ENCODE peak calls at places on chromosome 9, in ten cellular contexts. C is iPS-NIHi11; L is NCI-H1417; E is naive thymus-derived CD8-positive, alpha-beta T cell; F is GM23338; M is NCI-H1694 treated with DMSO at 0.1 percent for 48 hours; U is stimulated activated CD4-positive, alpha-beta T cell treated with anti-CD3 and anti-CD28 coated beads, Interleukin-4, amount 100 ng/mL, for 4 hours; D is T-cell; I is fibroblast of villous mesenchyme; Y is SJSA1. O is an unnamed sample.

GRCh38 chr9:6845881-6846280 is 88.1 kb downstream of the KDM4C start:
- DNase-seq in M (no peak), E (no peak), U (no peak), D (no peak), Y (no peak), L (no peak), C (peak; percentile 69), I (peak; percentile 23), F (peak; percentile 85), O (no peak)

GRCh38 chr9:91710148-91710547 is 239.9 kb downstream of the ROR2 start:
- DNase-seq in D (no peak), L (no peak), M (no peak), Y (no peak), C (no peak), E (no peak), F (no peak), U (no peak), I (no peak), O (no peak)

GRCh38 chr9:36486933-36487481 is 85.7 kb upstream of the MELK start:
- DNase-seq in I (no peak), E (peak; percentile 29), L (no peak), M (no peak), D (peak; percentile 22), Y (peak; percentile 36), C (peak; percentile 47), F (peak; percentile 60), U (peak; percentile 35), O (no peak)

GRCh38 chr9:100561256-100561655 is 16.6 kb upstream of the CAVIN4 start:
- DNase-seq in E (no peak), F (no peak), U (no peak), Y (no peak), L (no peak), D (no peak), M (no peak), C (no peak), I (no peak), O (no peak)

GRCh38 chr9:86768709-86769108 is 178.6 kb downstream of the GAS1 start:
- DNase-seq in Y (no peak), F (no peak), I (no peak), D (no peak), L (no peak), U (no peak), M (no peak), E (no peak), C (no peak), O (no peak)

GRCh38 chr9:18457498-18457897 is 16.5 kb upstream of the ADAMTSL1 start:
- DNase-seq in I (no peak), C (no peak), M (no peak), E (no peak), F (no peak), L (no peak), Y (no peak), U (no peak), D (no peak), O (no peak)

GRCh38 chr9:91075279-91075678 is 273.7 kb downstream of the SYK start:
- DNase-seq in L (no peak), I (no peak), C (no peak), Y (no peak), E (no peak), U (no peak), F (no peak), D (no peak), M (no peak), O (no peak)

GRCh38 chr9:125521462-125522327 is 185.3 kb downstream of the MAPKAP1 start:
- DNase-seq in E (peak; percentile 1), F (no peak), Y (peak; percentile 68), U (peak; percentile 17), D (no peak), C (no peak), L (no peak), I (peak; percentile 87), M (no peak), O (no peak)

GRCh38 chr9:136363606-136364368 is at the start of gene DNLZ:
- DNase-seq in E (peak; percentile 86), F (peak; percentile 89), U (peak; percentile 79), I (peak; percentile 84), C (peak; percentile 99), M (peak; percentile 38), L (peak; percentile 81), Y (peak; percentile 78), D (peak; percentile 67), O (peak; percentile 71)

GRCh38 chr9:114156658-114157421 is 1.5 kb downstream of the COL27A1 start:
- DNase-seq in E (no peak), M (no peak), D (no peak), Y (peak; percentile 65), I (peak; percentile 88), F (peak; percentile 63), L (no peak), U (peak; percentile 50), C (peak; percentile 46), O (no peak)

GRCh38 chr9:137434498-137435380 is 6.4 kb downstream of the ENTPD8 start:
- DNase-seq in M (no peak), U (no peak), F (no peak), L (no peak), I (no peak), E (no peak), C (peak; percentile 6), D (no peak), Y (no peak), O (no peak)

GRCh38 chr9:133474215-133474614 is 4.7 kb downstream of the SLC2A6 start:
- DNase-seq in I (no peak), M (no peak), E (no peak), U (no peak), D (no peak), L (no peak), C (no peak), Y (no peak), F (no peak), O (no peak)

GRCh38 chr9:84296146-84296843 is 44.3 kb downstream of the SLC28A3 start:
- DNase-seq in U (peak; percentile 42), I (peak; percentile 50), C (no peak), D (peak; percentile 4), F (no peak), E (peak; percentile 27), M (no peak), Y (peak; percentile 46), L (no peak), O (no peak)

GRCh38 chr9:686381-686813 is 155.1 kb upstream of the DMRT1 start:
- DNase-seq in F (no peak), U (no peak), L (no peak), I (no peak), D (no peak), Y (no peak), M (no peak), E (no peak), C (no peak), O (no peak)

GRCh38 chr9:92668746-92669526 is 995 bp downstream of the IPPK start:
- DNase-seq in L (no peak), M (no peak), I (peak; percentile 77), Y (peak; percentile 75), U (peak; percentile 50), D (no peak), F (peak; percentile 46), E (peak; percentile 6), C (peak; percentile 59), O (no peak)

GRCh38 chr9:26308328-26308727 is 584.3 kb downstream of the CAAP1 start:
- DNase-seq in I (peak; percentile 12), L (no peak), U (no peak), M (no peak), C (no peak), Y (no peak), F (no peak), E (no peak), D (no peak), O (no peak)

GRCh38 chr9:92504881-92505280 is 22.6 kb upstream of the ASPN start:
- DNase-seq in F (no peak), C (no peak), L (no peak), D (no peak), Y (no peak), E (no peak), M (no peak), U (no peak), I (peak; percentile 35), O (no peak)

GRCh38 chr9:78692871-78693270 is 395.9 kb downstream of the PSAT1 start:
- DNase-seq in U (no peak), C (no peak), E (no peak), M (no peak), L (no peak), D (no peak), F (no peak), Y (peak; percentile 40), I (no peak), O (no peak)

GRCh38 chr9:26462213-26462612 is 430.4 kb downstream of the CAAP1 start:
- DNase-seq in L (no peak), C (peak; percentile 41), D (no peak), E (no peak), F (peak; percentile 71), Y (no peak), U (no peak), M (no peak), I (no peak), O (no peak)

GRCh38 chr9:127928232-127929043 is 2.1 kb downstream of the PIP5KL1 start:
- DNase-seq in D (no peak), L (no peak), C (no peak), Y (no peak), M (no peak), U (no peak), I (no peak), F (no peak), E (no peak), O (no peak)

GRCh38 chr9:4197548-4197947 is 102.3 kb downstream of the GLIS3 start:
- DNase-seq in U (no peak), C (peak; percentile 43), D (no peak), F (peak; percentile 65), Y (no peak), E (no peak), L (no peak), I (no peak), M (peak; percentile 30), O (no peak)

GRCh38 chr9:86303316-86303975 is 21.1 kb upstream of the ISCA1 start:
- DNase-seq in L (no peak), D (no peak), C (peak; percentile 25), E (peak; percentile 20), I (peak; percentile 43), F (peak; percentile 74), Y (no peak), M (no peak), U (peak; percentile 74), O (no peak)

O was measured in DMS153.